ENCODE peak calls at places on chromosome 1, in ten cellular contexts. D is ovary, Y is body of pancreas, W is uterus, Z is suprapubic skin, G is lower leg skin, J is IMR-90, P is stomach, V is esophagus squamous epithelium, U is A549. F is an unnamed sample.
A peak's percentile ranks its signal among the peaks of the same experiment; 100 is the strongest.

GRCh38 chr1:203217139-203217621 is 12.3 kb downstream of the CHIT1 start:
- DNase-seq in D (no peak), Y (no peak), W (no peak), Z (no peak), G (no peak), J (no peak), P (no peak), V (no peak), U (no peak), F (no peak)

GRCh38 chr1:90475623-90476022 is 241.5 kb downstream of the BARHL2 start:
- DNase-seq in D (no peak), Y (no peak), W (no peak), Z (no peak), G (no peak), J (peak; percentile 1), P (no peak), V (no peak), U (no peak), F (no peak)

GRCh38 chr1:109944541-109944940 is 33.9 kb downstream of the CSF1 start:
- DNase-seq in D (no peak), Y (no peak), W (no peak), Z (no peak), G (no peak), J (no peak), P (no peak), V (no peak), U (no peak), F (no peak)

GRCh38 chr1:25031966-25032667 is 102.0 kb upstream of the RUNX3 start:
- DNase-seq in D (no peak), Y (peak; percentile 23), W (no peak), Z (no peak), G (peak; percentile 38), J (peak; percentile 63), P (peak; percentile 81), V (no peak), U (peak; percentile 28), F (no peak)

GRCh38 chr1:225464851-225465792 is 37.3 kb upstream of the LBR start:
- DNase-seq in D (no peak), Y (no peak), W (no peak), Z (no peak), G (no peak), J (no peak), P (no peak), V (no peak), U (no peak), F (no peak)

GRCh38 chr1:6143392-6143791 is 36.7 kb downstream of the CHD5 start:
- DNase-seq in D (no peak), Y (no peak), W (no peak), Z (no peak), G (no peak), J (no peak), P (no peak), V (no peak), U (no peak), F (no peak)

GRCh38 chr1:98119793-98120192 is 199.0 kb upstream of the DPYD start:
- DNase-seq in D (no peak), Y (peak; percentile 22), W (no peak), Z (no peak), G (no peak), J (peak; percentile 22), P (peak; percentile 27), V (no peak), U (peak; percentile 7), F (no peak)

GRCh38 chr1:6544831-6545230 is 9.5 kb downstream of the NOL9 start:
- DNase-seq in D (no peak), Y (no peak), W (no peak), Z (no peak), G (no peak), J (peak; percentile 80), P (no peak), V (no peak), U (no peak), F (no peak)

DNA sequence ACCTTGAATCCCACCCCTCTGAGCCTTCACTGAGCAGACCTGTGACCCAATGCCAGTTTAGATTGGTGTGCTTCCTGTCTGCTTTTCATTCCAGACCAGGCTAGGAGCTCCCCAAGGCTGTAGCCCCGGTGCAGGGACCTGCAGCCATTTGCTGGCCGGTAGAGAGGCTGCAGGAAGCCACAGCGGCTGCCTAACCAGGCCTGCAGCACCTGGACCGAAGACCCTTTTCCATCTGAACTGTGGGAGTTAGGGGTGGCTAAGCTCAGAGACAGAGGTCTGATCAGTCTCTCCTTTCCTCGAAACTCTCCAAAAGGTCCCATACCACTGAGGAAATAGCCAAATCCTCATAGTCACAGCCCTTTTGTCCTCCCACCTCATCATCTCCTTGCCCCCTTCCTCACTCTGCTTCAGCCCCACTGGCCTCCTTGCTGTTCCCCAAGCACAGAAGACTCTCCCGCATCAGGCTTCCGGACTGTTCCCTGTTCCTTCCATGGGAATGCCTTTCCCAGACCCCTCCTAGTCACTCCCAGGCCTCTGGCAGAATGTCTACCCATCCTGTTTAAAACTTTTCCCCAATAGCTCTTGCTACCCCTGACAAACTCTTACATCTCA is 674 bp upstream of the TTC4 start:
- DNase-seq in D (no peak), Y (no peak), W (no peak), Z (no peak), G (no peak), J (no peak), P (no peak), V (no peak), U (no peak), F (no peak)
- TF ChIP-seq POLR2A in D (no peak), Y (no peak), W (no peak), Z (no peak), G (no peak), J (no peak), P (no peak), V (no peak), U (no peak), F (no peak)

DNA sequence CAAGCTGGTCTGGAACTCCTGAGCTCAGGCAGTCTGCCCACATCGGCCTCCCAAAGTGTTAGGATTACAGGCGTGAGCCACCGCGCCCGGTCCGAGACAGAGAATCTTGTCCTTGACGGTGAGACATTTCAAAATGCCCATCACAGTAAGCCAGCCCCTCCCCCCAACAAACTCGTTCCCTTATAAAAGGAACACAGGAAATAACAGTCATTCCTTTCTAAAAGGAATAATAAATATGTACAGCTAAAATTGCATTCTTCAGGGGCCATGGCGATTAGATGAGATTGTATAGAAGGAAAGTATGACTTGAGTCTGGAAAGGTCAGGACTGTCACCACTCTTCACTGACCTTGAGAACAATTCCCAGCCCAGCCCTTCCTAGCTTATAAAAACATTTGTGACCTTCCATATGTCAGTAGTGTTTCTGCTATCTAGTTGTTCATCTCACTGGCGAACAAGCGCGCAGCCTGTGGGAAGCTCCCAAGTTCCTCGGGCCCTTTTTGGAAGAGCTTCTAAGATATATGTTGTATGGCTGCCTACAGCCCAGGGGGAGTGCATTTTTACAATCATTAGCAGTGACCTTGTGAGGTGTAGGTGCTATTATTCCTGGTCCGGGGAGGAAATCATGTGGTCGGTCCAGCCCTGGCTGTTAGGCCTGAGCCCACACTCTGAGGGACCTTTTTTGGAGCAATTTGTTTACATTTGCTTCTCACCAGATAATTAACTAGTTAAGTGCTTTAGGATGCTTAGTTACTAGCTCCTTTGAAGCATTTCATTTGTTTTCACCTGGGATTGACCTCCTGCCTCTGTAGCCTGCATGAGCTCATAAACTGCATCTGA is 8.7 kb downstream of the SZRD1 start:
- DNase-seq in D (no peak), Y (no peak), W (no peak), Z (no peak), G (no peak), J (peak; percentile 78), P (no peak), V (no peak), U (no peak), F (no peak)
- TF ChIP-seq POLR2A in D (no peak), Y (no peak), W (no peak), Z (no peak), G (no peak), J (no peak), P (no peak), V (no peak), U (no peak), F (no peak)

DNA sequence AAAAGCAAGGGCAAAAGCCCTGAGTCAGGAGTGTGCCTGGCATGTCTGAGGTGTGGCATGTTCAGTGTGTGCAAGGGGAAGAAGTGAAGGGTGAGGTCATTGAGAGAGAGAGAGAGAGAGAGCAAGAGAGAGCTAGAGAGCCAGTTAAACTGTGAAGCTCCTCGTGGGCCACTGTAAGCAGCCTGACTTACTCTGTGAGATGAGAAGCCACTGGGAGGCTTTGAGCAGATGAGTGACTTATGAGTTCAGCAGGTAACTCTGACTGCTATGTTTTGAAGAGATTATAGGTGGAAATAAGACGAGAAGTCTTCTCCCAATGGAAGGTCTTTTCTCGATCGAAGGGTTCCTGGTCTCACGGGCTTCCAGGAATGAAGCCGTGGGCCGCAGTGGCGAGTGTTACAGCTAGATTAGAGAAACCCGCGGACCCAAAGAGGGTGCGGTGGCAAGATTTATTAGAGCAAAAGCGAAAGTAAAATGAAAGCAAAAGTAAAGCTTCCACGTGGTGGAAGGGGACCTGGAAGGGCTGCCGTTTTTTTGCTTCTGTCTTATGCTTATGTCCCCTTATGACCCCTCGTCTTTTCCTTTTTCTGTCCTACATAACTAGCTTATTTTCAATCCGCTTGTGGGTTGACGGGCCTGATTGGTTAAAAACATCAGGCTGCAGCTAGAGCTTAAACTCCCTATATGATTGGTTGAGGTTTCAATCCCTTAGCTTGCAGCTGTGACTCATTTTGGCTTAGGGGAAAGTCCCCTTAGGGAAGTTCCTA is 323.1 kb upstream of the FAM78B start:
- DNase-seq in D (no peak), Y (no peak), W (peak; percentile 14), Z (no peak), G (peak; percentile 32), J (no peak), P (no peak), V (peak; percentile 6), U (peak; percentile 49), F (peak; percentile 82)
- TF ChIP-seq POLR2A in D (no peak), Y (no peak), W (no peak), Z (no peak), G (no peak), J (no peak), P (no peak), V (no peak), U (no peak), F (peak; percentile 30)

GRCh38 chr1:92784051-92784638 is 763 bp downstream of the EVI5 start:
- DNase-seq in D (peak; percentile 33), Y (peak; percentile 49), W (peak; percentile 35), Z (no peak), G (peak; percentile 15), J (peak; percentile 61), P (peak; percentile 31), V (no peak), U (peak; percentile 20), F (peak; percentile 64)

GRCh38 chr1:92790081-92790480 is 5.2 kb upstream of the EVI5 start:
- DNase-seq in D (no peak), Y (no peak), W (no peak), Z (no peak), G (no peak), J (no peak), P (no peak), V (no peak), U (no peak), F (no peak)

GRCh38 chr1:92790867-92791266 is 6.0 kb upstream of the EVI5 start:
- DNase-seq in D (no peak), Y (no peak), W (no peak), Z (no peak), G (no peak), J (no peak), P (no peak), V (no peak), U (no peak), F (no peak)

GRCh38 chr1:92786298-92786901 is 1.5 kb upstream of the EVI5 start:
- DNase-seq in D (no peak), Y (no peak), W (no peak), Z (no peak), G (no peak), J (no peak), P (no peak), V (no peak), U (no peak), F (no peak)

DNA sequence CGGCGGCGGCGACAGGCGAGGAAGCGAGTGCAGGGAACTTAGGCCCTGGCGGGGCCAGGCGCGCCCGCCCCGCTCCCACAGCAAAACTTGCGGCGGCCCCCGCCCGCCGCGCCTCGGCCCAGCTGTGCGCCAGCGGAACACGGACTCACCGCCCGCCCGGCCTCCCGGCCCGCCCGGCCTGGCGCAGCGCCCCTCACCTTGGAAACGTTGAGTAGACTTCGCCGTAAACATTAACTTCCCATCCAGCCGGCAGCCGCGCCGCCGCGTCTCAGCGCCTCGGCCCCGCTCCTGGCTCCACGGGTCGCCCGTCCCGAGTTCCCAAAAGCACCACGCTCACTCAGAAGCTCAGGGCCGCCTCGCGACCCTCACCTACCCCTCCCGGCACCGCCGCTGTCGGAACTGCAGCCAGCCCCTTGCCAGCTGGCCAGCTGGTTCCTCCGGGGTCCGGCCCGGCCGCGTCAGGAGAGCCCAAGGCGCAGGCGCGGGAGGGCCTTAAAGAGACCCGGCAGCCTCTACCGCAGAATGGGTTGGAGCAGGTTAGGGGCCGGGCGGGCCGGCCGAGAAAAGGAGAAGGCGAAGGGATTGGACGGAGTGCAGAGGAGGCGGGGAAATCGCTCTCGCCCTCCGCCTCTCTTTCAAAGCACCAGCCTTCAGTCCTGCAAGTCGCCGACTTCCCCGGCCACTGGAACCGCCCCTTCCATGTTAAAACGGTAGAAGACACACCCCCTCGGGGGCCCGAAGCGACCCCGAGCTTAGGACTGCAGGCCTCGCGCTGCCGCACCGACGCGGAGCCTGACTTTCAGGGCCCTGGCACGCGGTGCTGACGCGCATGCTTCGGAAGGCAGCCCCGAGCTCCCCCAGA is at the start of gene EVI5:
- DNase-seq in D (peak; percentile 91), Y (peak; percentile 95), W (peak; percentile 93), Z (peak; percentile 95), G (peak; percentile 89), J (peak; percentile 97), P (peak; percentile 96), V (peak; percentile 70), U (peak; percentile 94), F (peak; percentile 95)
- TF ChIP-seq POLR2A in D (peak; percentile 88), Y (peak; percentile 91), W (peak; percentile 80), Z (peak; percentile 54), G (no peak), J (peak; percentile 93), P (no peak), V (no peak), U (peak; percentile 77), F (peak; percentile 77)

F was measured in erythroblast.